ENCODE peak calls at places on chromosome 11, in nine cellular contexts. G is progenitor cell of endocrine pancreas, I is omental fat pad, H is psoas muscle, N is cardiac fibroblast, Y is esophagus squamous epithelium, Q is astrocyte of the cerebellum, C is coronary artery, E is IMR-90. Z is an unnamed sample.

GRCh38 chr11:5992150-5992549 is 5.4 kb upstream of the OR52L1 start:
- DNase-seq in N (no peak), Y (no peak), I (no peak), G (no peak), Q (no peak), C (no peak), H (no peak), E (no peak), Z (no peak)

GRCh38 chr11:123718075-123718868 is 23.2 kb downstream of the ZNF202 start:
- DNase-seq in N (no peak), Y (no peak), G (no peak), C (no peak), Q (no peak), H (no peak), I (no peak), E (no peak), Z (no peak)

GRCh38 chr11:48210052-48210451 is 6.6 kb upstream of the OR4B1 start:
- DNase-seq in C (no peak), Y (no peak), G (no peak), H (no peak), I (no peak), Q (no peak), E (peak), N (no peak), Z (no peak)

GRCh38 chr11:22346283-22346682 is 8.1 kb downstream of the SLC17A6 start:
- DNase-seq in E (no peak), N (no peak), G (no peak), Y (no peak), C (no peak), H (no peak), I (no peak), Q (no peak), Z (no peak)

GRCh38 chr11:35413568-35413967 is 5.8 kb downstream of the SLC1A2 start:
- DNase-seq in E (no peak), G (no peak), N (no peak), Q (no peak), C (no peak), Y (no peak), I (no peak), H (no peak), Z (no peak)

GRCh38 chr11:41320233-41320993 is 139.0 kb downstream of the LRRC4C start:
- DNase-seq in E (no peak), G (no peak), C (no peak), Y (no peak), N (no peak), Q (no peak), I (no peak), H (no peak), Z (no peak)

GRCh38 chr11:29879560-29879959 is 137.3 kb downstream of the KCNA4 start:
- DNase-seq in Q (no peak), E (no peak), C (no peak), Y (no peak), N (peak), G (no peak), I (no peak), H (no peak), Z (no peak)

GRCh38 chr11:47433157-47433556 is 6.9 kb upstream of the PSMC3 start:
- DNase-seq in I (no peak), G (no peak), H (no peak), C (no peak), Q (no peak), E (no peak), N (no peak), Y (no peak), Z (no peak)

GRCh38 chr11:34034053-34034452 is 17.5 kb upstream of the CAPRIN1 start:
- DNase-seq in E (no peak), Q (no peak), C (no peak), Y (no peak), H (no peak), I (no peak), N (no peak), G (no peak), Z (no peak)

GRCh38 chr11:96000064-96000463 is 76.2 kb upstream of the MTMR2 start:
- DNase-seq in Y (no peak), E (no peak), N (peak), H (no peak), Q (no peak), C (no peak), I (no peak), G (no peak), Z (no peak)

GRCh38 chr11:131748146-131749050 is 378.0 kb downstream of the NTM start:
- DNase-seq in E (peak), H (peak), Q (peak), I (no peak), C (peak), G (peak), N (peak), Y (no peak), Z (peak)

GRCh38 chr11:14542384-14542783 is 22.2 kb upstream of the PSMA1 start:
- DNase-seq in C (no peak), G (no peak), I (no peak), Y (no peak), H (no peak), E (no peak), N (no peak), Q (no peak), Z (no peak)

GRCh38 chr11:92667446-92668165 is 301.8 kb upstream of the MTNR1B start:
- DNase-seq in G (no peak), N (no peak), I (no peak), C (no peak), Q (no peak), H (no peak), Y (no peak), E (no peak), Z (no peak)

DNA sequence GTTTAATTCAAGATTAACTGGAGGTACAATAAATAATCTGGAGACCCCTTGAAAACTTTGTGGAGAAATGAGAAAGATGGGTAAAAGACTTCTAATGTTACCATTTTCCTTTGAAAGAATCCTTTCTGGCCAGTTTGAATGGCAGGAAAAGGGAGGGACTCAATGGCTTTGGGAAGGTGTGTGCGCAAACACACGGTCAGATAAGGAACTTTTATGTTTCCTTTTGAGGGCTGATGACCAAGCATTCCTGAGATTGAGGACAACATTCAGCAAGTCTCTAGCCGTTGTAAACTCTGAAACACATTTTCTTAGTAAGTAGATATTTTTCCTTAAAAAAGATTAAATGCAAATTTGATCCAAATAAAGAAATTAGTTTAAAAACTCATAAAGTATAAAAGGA is 909.7 kb upstream of the TENM4 start:
- DNase-seq in C (no peak), G (no peak), N (no peak), H (no peak), I (no peak), E (no peak), Q (no peak), Y (no peak), Z (no peak)
- TF ChIP-seq CTCF in C (no peak), G (no peak), N (no peak), H (no peak), I (no peak), E (no peak), Q (no peak), Y (no peak), Z (no peak)

DNA sequence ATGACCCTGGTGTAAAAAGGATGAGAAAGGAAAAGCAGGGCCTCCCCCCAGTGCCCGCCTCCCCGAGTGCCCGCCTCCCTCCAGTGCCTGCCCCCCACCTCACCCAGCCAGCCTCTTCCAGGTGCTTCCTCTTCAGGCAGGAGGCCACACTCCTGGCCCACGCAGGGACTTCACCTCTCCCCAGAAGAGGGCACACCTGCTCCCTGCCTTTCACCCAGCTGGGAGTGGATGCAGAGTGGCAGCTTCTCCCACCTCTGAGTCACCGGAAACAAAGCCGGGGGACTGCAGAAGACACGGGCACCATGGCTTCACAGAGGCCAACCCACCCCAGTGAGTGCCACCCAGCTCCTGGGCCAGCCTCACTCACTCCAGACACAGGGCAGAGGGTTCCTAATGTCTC is 16.1 kb downstream of the CPT1A start:
- DNase-seq in E (no peak), N (no peak), Q (no peak), G (no peak), H (no peak), I (no peak), Y (no peak), C (no peak), Z (no peak)
- TF ChIP-seq CTCF in E (peak), N (no peak), Q (no peak), G (peak), H (no peak), I (no peak), Y (no peak), C (no peak), Z (no peak)

DNA sequence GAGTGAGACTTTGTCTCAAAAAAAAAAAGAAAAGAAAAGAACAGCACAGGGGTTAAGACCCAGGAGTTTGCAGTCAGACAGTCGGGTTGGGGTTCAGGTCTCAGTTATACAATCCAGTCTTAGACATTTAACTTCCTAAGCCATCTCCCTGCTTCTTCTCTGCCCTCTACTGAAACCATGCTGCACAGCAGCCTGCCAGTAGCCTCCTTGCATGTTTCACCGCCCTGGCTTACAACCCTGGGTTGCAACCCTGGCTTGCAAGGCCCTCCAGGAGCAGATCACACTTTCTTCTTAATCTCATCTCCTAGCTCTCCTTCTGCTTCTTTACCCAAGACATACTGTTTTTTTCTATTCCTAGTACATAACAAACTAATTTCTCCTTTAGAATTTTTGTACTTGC is 5.9 kb upstream of the B3GAT3 start:
- DNase-seq in C (no peak), Q (no peak), Y (no peak), G (no peak), I (no peak), H (no peak), E (no peak), N (peak), Z (no peak)
- TF ChIP-seq CTCF in C (no peak), Q (no peak), Y (no peak), G (no peak), I (no peak), H (no peak), E (no peak), N (no peak), Z (no peak)

DNA sequence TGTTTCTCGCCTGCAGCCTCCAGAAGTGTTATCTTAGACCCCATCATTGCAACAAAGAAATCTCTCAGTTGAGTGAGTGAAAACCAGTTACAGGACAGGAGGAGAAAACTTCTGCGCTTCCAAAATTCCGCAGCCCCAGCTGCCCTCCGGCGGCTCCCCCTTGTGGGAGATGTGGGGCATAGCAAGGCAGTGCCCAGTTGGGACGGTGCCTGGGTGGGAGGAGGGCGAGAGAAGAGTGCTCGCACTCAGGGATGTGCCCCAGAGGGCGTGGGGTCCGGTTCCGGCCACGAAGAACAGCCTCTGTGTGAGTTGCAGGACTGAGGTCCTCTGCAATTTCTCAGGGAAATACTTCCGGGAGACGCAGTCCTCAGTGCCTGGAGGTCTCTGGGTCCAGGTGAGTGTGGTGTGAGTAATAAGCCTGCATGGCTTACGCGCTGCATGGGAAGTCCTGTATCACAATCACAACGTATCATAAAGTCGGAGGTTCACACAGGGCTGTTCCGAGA is 87.0 kb upstream of the BLID start:
- DNase-seq in C (peak), E (peak), H (peak), Y (no peak), I (peak), N (peak), G (peak), Q (no peak), Z (peak)
- TF ChIP-seq CTCF in C (peak), E (peak), H (peak), Y (peak), I (peak), N (peak), G (peak), Q (peak), Z (peak)

GRCh38 chr11:78938036-78938435 is 363.4 kb upstream of the NARS2 start:
- DNase-seq in I (no peak), Q (no peak), H (no peak), G (no peak), N (no peak), C (no peak), E (no peak), Y (no peak), Z (no peak)

GRCh38 chr11:78940500-78941225 is 366.0 kb upstream of the NARS2 start:
- DNase-seq in H (no peak), Q (no peak), C (no peak), N (no peak), E (no peak), I (no peak), Y (no peak), G (no peak), Z (peak)

GRCh38 chr11:78941226-78941851 is 366.7 kb upstream of the NARS2 start:
- DNase-seq in E (no peak), H (no peak), I (no peak), N (no peak), Y (no peak), G (no peak), C (no peak), Q (no peak), Z (no peak)

GRCh38 chr11:78946945-78947914 is 372.6 kb upstream of the NARS2 start:
- DNase-seq in H (no peak), G (no peak), I (no peak), E (no peak), N (no peak), C (no peak), Q (no peak), Y (no peak), Z (no peak)

GRCh38 chr11:78943841-78944240 is 369.2 kb upstream of the NARS2 start:
- DNase-seq in N (no peak), E (no peak), Y (no peak), Q (no peak), H (no peak), C (no peak), G (no peak), I (no peak), Z (no peak)
- TF ChIP-seq CTCF in N (no peak), E (no peak), Y (no peak), Q (no peak), H (no peak), C (no peak), G (no peak), I (no peak), Z (no peak)

GRCh38 chr11:70155386-70155785 is 47.7 kb upstream of the FADD start:
- DNase-seq in I (no peak), N (no peak), Q (no peak), E (no peak), C (no peak), H (no peak), G (no peak), Y (no peak), Z (no peak)

GRCh38 chr11:70159612-70160570 is 43.2 kb upstream of the FADD start:
- DNase-seq in I (no peak), Y (no peak), E (peak), N (peak), C (peak), Q (peak), G (no peak), H (no peak), Z (no peak)

GRCh38 chr11:70158757-70159389 is 44.2 kb upstream of the FADD start:
- DNase-seq in E (no peak), N (no peak), I (no peak), Q (no peak), H (no peak), Y (no peak), G (no peak), C (no peak), Z (no peak)

GRCh38 chr11:70156291-70157037 is 46.6 kb upstream of the FADD start:
- DNase-seq in H (no peak), I (no peak), Y (no peak), G (no peak), C (no peak), Q (no peak), E (no peak), N (no peak), Z (no peak)

GRCh38 chr11:70158201-70158600 is 44.9 kb upstream of the FADD start:
- DNase-seq in H (peak), G (no peak), Q (no peak), N (peak), C (no peak), I (no peak), Y (no peak), E (peak), Z (peak)
- TF ChIP-seq CTCF in H (peak), G (peak), Q (peak), N (peak), C (no peak), I (no peak), Y (no peak), E (peak), Z (peak)

GRCh38 chr11:17560281-17561110 is 13.4 kb downstream of the OTOG start:
- DNase-seq in E (no peak), Q (no peak), I (no peak), Y (no peak), H (no peak), N (no peak), C (peak), G (no peak), Z (no peak)
- TF ChIP-seq CTCF in E (no peak), Q (no peak), I (no peak), Y (no peak), H (no peak), N (no peak), C (no peak), G (no peak), Z (no peak)

GRCh38 chr11:120564573-120565301 is 53.2 kb downstream of the GRIK4 start:
- DNase-seq in I (no peak), G (no peak), E (peak), Q (no peak), Y (no peak), N (peak), C (no peak), H (peak), Z (peak)
- TF ChIP-seq CTCF in I (no peak), G (peak), E (peak), Q (peak), Y (no peak), N (no peak), C (no peak), H (no peak), Z (no peak)